ENCODE peak calls at places on chromosomes 6 and 20, in ten cellular contexts. Z is CD8-positive, alpha-beta T cell; L is thyroid gland; P is A549; O is psoas muscle; U is mesendoderm; Q is AG04450; E is left ventricle myocardium inferior; V is stomach; Y is transverse colon. G is an unnamed sample.

GRCh38 chr6:33633462-33634158 is 12.5 kb downstream of the ITPR3 start:
- DNase-seq in Z (peak; percentile 51), L (peak; percentile 80), P (peak; percentile 33), O (peak; percentile 80), U (peak; percentile 68), Q (no peak), E (peak; percentile 72), V (peak; percentile 84), Y (peak; percentile 84), G (no peak)

GRCh38 chr20:14865169-14865568 is 527.8 kb upstream of the FLRT3 start:
- DNase-seq in Z (no peak), L (no peak), P (no peak), O (no peak), U (no peak), Q (no peak), E (no peak), V (no peak), Y (no peak), G (no peak)

GRCh38 chr6:35321091-35321490 is 21.3 kb upstream of the PPARD start:
- DNase-seq in Z (no peak), L (no peak), P (no peak), O (no peak), U (no peak), Q (no peak), E (no peak), V (no peak), Y (no peak), G (no peak)

GRCh38 chr20:33159713-33160112 is 8.2 kb upstream of the BPIFA2 start:
- DNase-seq in Z (no peak), L (no peak), P (no peak), O (no peak), U (no peak), Q (no peak), E (no peak), V (no peak), Y (no peak), G (no peak)

GRCh38 chr6:74942130-74942529 is 263.7 kb downstream of the COL12A1 start:
- DNase-seq in Z (no peak), L (no peak), P (no peak), O (no peak), U (no peak), Q (no peak), E (no peak), V (no peak), Y (no peak), G (no peak)

GRCh38 chr6:109720336-109720735 is 29.2 kb downstream of the FIG4 start:
- DNase-seq in Z (no peak), L (no peak), P (no peak), O (no peak), U (no peak), Q (no peak), E (no peak), V (no peak), Y (no peak), G (no peak)

GRCh38 chr6:130288065-130288464 is 65.3 kb upstream of the SAMD3 start:
- DNase-seq in Z (no peak), L (no peak), P (no peak), O (no peak), U (no peak), Q (no peak), E (no peak), V (no peak), Y (no peak), G (no peak)

GRCh38 chr20:13200767-13201500 is 20.1 kb upstream of the ISM1 start:
- DNase-seq in Z (no peak), L (no peak), P (no peak), O (no peak), U (peak; percentile 18), Q (no peak), E (no peak), V (no peak), Y (no peak), G (no peak)

GRCh38 chr20:63542696-63543095 is 4.9 kb downstream of the SRMS start:
- DNase-seq in Z (no peak), L (no peak), P (no peak), O (no peak), U (no peak), Q (no peak), E (no peak), V (no peak), Y (peak; percentile 29), G (no peak)
- H3K4me3 ChIP-seq in Z (no peak overlapping the region), L (no peak overlapping the region), P (no peak overlapping the region), O (no peak overlapping the region), U (no peak overlapping the region), Q (no peak overlapping the region), E (no peak overlapping the region), V (no peak overlapping the region), Y (no peak overlapping the region), G (no peak overlapping the region)

DNA sequence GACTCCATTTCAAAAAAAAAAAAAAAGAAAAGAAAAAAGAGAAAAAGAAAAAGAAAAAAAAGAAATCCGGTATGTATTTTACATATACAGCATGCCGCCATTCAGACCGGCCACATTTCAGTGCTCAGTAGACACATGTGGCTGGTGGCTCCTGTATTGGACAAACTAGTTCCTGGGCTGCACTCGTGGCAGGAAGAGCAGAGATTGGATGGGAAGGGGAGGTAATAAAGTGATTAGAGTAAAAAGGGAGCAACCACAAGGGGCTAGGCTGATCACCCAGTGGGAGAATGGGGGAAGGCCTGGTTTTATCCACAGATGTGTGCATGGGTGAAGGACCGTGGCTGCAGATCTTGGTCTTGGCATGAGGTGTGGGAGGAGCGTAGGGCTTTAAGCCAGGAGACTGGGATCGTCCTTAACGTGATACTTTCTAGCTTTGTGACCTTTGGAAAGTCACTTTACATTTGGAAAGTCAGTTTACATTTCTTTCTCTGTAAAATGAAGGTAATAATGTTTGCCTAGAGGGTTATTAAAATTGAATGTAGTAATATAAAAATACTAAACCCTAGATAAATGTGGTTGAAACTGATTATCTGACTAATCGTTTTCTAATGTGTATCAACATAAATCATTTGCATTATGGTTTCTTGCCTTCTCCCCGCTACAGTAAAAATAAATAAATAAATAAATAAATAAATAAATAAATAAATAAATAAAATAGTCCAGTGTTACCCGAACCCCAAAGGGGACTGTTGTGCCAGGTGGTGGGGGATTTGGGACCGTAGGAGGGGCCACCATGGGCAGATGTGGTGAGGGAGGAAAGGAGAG is 869 bp upstream of the TRIM15 start:
- DNase-seq in Z (no peak), L (no peak), P (no peak), O (no peak), U (no peak), Q (no peak), E (no peak), V (no peak), Y (no peak), G (no peak)
- H3K27ac ChIP-seq in Z (no peak overlapping the region), L (no peak overlapping the region), P (peak overlapping the region; percentile 52), O (no peak overlapping the region), U (no peak overlapping the region), Q (no peak overlapping the region), E (no peak overlapping the region), V (no peak overlapping the region), Y (peak overlapping the region; percentile 93), G (no peak overlapping the region)

GRCh38 chr6:170290306-170291128 is at the start of gene DLL1:
- DNase-seq in Z (no peak), L (peak; percentile 52), P (no peak), O (peak; percentile 57), U (peak; percentile 58), Q (no peak), E (peak; percentile 60), V (peak; percentile 57), Y (peak; percentile 40), G (no peak)

GRCh38 chr6:170292778-170293164 is 1.9 kb upstream of the DLL1 start:
- DNase-seq in Z (no peak), L (no peak), P (peak; percentile 43), O (no peak), U (peak; percentile 71), Q (no peak), E (no peak), V (no peak), Y (no peak), G (no peak)

GRCh38 chr6:170289971-170290305 is 940 bp downstream of the DLL1 start:
- DNase-seq in Z (no peak), L (no peak), P (no peak), O (no peak), U (no peak), Q (no peak), E (no peak), V (no peak), Y (no peak), G (no peak)

GRCh38 chr6:170292111-170292777 is 1.4 kb upstream of the DLL1 start:
- DNase-seq in Z (no peak), L (no peak), P (no peak), O (no peak), U (no peak), Q (no peak), E (no peak), V (no peak), Y (no peak), G (no peak)

DNA sequence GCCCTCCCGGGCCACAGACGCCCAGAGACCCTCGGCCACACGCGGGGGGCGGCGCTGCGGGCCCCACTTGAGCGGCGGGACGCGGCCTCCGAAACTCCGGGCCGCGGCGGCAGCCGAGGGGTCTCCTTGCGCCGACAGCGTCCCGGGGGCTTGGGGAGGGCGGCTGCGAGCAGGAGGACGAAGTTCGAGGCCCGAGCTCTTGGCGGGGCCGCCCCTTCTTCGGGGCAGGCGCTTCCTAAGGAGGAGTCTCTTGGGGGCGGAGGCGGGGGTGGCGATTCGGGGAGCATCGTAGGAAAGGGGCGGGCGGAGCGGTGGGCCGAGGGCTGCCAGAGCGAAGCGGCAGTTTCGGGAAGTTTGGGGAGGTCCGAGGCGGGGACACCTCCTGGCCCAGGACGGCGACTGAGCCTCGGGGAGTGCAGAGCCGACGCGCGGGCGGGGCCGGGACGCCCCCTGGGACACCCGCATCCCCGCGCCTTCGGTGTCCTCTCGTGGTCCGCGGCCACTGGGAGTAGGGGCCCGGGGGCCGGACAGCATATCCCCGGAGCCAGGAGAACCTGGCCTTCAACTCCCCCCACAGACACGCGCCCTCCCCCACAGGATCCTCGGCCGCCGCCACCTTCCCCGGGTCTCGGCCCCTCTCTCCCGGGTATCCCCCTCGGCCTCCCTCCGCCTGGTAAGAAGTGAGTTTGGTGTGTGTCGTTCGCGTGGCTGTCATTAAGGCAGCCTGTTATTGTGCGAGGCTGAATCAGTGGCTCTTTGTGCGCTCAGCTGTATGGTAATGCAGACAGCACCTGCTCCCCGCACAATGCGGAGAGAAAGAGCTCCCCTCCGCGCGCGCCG is 613 bp upstream of the DLL1 start:
- DNase-seq in Z (peak; percentile 55), L (peak; percentile 39), P (no peak), O (peak; percentile 69), U (peak; percentile 58), Q (no peak), E (peak; percentile 78), V (peak; percentile 57), Y (peak; percentile 74), G (no peak)
- H3K4me3 ChIP-seq in Z (peak overlapping the region; percentile 55), L (no peak overlapping the region), P (peak overlapping the region; percentile 62), O (peak overlapping the region; percentile 84), U (no peak overlapping the region), Q (peak overlapping the region; percentile 35), E (peak overlapping the region; percentile 90), V (peak overlapping the region; percentile 88), Y (peak overlapping the region; percentile 23), G (peak overlapping the region; percentile 78)

DNA sequence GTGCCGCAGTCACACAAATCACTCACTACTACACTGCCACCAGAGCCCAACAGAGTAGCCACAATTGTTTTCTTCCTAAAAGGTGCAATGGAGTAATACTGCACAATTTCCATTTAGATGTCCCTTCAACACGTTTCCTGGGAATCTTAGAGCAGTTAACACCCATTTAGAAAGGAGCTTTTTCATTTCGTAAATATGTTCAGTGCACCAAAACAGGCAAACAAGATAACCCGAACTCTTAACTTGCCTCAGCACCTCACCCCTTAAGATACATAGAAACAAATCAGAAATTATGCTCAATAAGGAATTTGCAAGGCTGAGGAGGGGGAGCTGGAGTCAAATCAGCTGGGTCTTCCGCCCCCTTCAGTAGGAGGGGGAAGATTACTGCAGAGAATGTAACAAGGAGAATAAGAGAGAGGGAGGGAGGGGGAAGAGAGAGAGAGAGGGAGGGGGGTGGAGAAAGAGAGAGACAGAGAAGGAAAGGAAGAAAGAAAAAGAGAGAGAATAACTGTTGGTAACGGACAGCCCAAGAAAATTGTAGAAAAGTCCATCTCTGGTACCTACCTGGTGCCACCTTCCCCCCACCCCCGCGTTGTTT is 155.4 kb downstream of the BCAS1 start:
- DNase-seq in Z (no peak), L (no peak), P (no peak), O (no peak), U (peak; percentile 79), Q (no peak), E (no peak), V (no peak), Y (no peak), G (no peak)
- H3K27ac ChIP-seq in Z (peak overlapping the region; percentile 38), L (peak overlapping the region; percentile 96), P (peak overlapping the region; percentile 89), O (peak overlapping the region; percentile 81), U (no peak overlapping the region), Q (peak overlapping the region; percentile 61), E (peak overlapping the region; percentile 87), V (peak overlapping the region; percentile 89), Y (peak overlapping the region; percentile 95), G (peak overlapping the region; percentile 73)